ENCODE peak calls at places on chromosomes 13 and 19, in ten cellular contexts. R is heart left ventricle, B is adrenal gland, V is body of pancreas, U is ovary, C is breast epithelium, G is tibial nerve, I is gastrocnemius medialis, X is Peyer's patch, J is esophagus squamous epithelium. F is an unnamed sample.

GRCh38 chr19:42512743-42513304 is 15.5 kb downstream of the CEACAM1 start:
- DNase-seq in R (no peak), B (no peak), V (no peak), U (no peak), C (no peak), G (no peak), I (no peak), X (peak; percentile 40), J (no peak), F (no peak)

GRCh38 chr19:35251456-35251855 is 2.7 kb downstream of the LSR start:
- DNase-seq in R (peak; percentile 1), B (no peak), V (no peak), U (no peak), C (no peak), G (no peak), I (no peak), X (peak; percentile 13), J (no peak), F (peak; percentile 1)

GRCh38 chr13:22000191-22000590 is 329.3 kb downstream of the FGF9 start:
- DNase-seq in R (no peak), B (no peak), V (no peak), U (no peak), C (no peak), G (peak; percentile 1), I (no peak), X (no peak), J (no peak), F (no peak)

GRCh38 chr19:20482721-20483120 is 82.9 kb downstream of the ZNF737 start:
- DNase-seq in R (no peak), B (no peak), V (peak; percentile 12), U (no peak), C (no peak), G (no peak), I (no peak), X (no peak), J (no peak), F (no peak)

GRCh38 chr19:16417660-16418596 is 53.8 kb downstream of the EPS15L1 start:
- DNase-seq in R (peak; percentile 65), B (peak; percentile 64), V (peak; percentile 50), U (peak; percentile 77), C (peak; percentile 77), G (peak; percentile 76), I (peak; percentile 54), X (peak; percentile 83), J (no peak), F (peak; percentile 93)

GRCh38 chr13:22178878-22179277 is 508.0 kb downstream of the FGF9 start:
- DNase-seq in R (no peak), B (no peak), V (no peak), U (no peak), C (no peak), G (no peak), I (no peak), X (no peak), J (no peak), F (no peak)

GRCh38 chr19:12331211-12331941 is 2.1 kb downstream of the ZNF563 start:
- DNase-seq in R (peak; percentile 21), B (peak; percentile 45), V (no peak), U (no peak), C (no peak), G (no peak), I (no peak), X (peak; percentile 74), J (no peak), F (no peak)

GRCh38 chr13:93727301-93728141 is 500.9 kb downstream of the GPC6 start:
- DNase-seq in R (no peak), B (no peak), V (no peak), U (no peak), C (no peak), G (no peak), I (no peak), X (no peak), J (no peak), F (no peak)

GRCh38 chr13:99434258-99434788 is 66.9 kb upstream of the TM9SF2 start:
- DNase-seq in R (no peak), B (peak; percentile 15), V (no peak), U (no peak), C (no peak), G (no peak), I (no peak), X (peak; percentile 74), J (no peak), F (no peak)

GRCh38 chr13:45691251-45691650 is 10.9 kb upstream of the CBY2 start:
- DNase-seq in R (no peak), B (no peak), V (no peak), U (no peak), C (no peak), G (no peak), I (no peak), X (no peak), J (no peak), F (no peak)

GRCh38 chr13:99542788-99543406 is 41.6 kb downstream of the TM9SF2 start:
- DNase-seq in R (no peak), B (peak; percentile 20), V (no peak), U (no peak), C (no peak), G (no peak), I (no peak), X (peak; percentile 73), J (peak; percentile 4), F (no peak)

GRCh38 chr13:33205804-33206221 is 79.7 kb downstream of the STARD13 start:
- DNase-seq in R (peak; percentile 41), B (peak; percentile 56), V (peak; percentile 55), U (no peak), C (no peak), G (no peak), I (no peak), X (no peak), J (no peak), F (no peak)

GRCh38 chr19:4057913-4058695 is 8.6 kb downstream of the ZBTB7A start:
- DNase-seq in R (peak; percentile 86), B (peak; percentile 97), V (peak; percentile 83), U (peak; percentile 93), C (peak; percentile 79), G (peak; percentile 87), I (peak; percentile 95), X (no peak), J (no peak), F (peak; percentile 98)

DNA sequence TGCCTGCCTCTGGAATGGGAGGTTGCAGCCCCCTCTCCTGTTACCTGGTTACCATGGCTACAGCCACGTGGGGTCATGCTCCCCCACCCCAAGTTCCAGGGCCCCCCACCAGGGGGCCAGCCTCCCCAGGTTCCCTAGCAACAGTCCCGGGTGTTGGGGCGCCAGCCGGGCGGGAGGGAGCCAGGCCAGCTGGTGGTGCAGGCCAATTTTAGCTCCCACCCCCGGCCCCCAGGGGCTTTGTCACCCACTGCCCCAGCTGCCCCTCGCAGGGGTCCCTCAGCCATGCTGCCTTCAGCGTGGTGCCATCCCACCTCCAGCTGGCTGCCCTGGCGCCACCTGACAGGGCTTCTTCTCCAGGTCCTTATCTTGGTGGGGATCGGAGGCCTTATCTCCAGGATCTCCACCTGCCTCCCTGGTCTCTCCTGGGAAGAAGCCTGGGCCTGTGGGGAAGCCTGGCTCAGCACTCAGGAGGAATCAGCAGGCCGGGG is 3.0 kb downstream of the MARK4 start:
- DNase-seq in R (no peak), B (no peak), V (no peak), U (no peak), C (no peak), G (no peak), I (no peak), X (no peak), J (no peak), F (no peak)
- TF ChIP-seq CTCF in R (no peak), B (no peak), V (no peak), U (no peak), C (no peak), G (no peak), I (no peak), X (no peak), J (no peak), F (no peak)

GRCh38 chr19:40798997-40799557 is at the start of gene EGLN2:
- DNase-seq in R (no peak), B (no peak), V (no peak), U (no peak), C (no peak), G (no peak), I (no peak), X (no peak), J (no peak), F (no peak)
- TF ChIP-seq POLR2A in R (no peak), B (peak; percentile 43), V (peak; percentile 46), U (peak; percentile 61), C (no peak), G (peak; percentile 59), I (peak; percentile 86), X (peak; percentile 44), J (no peak), F (peak; percentile 31)

DNA sequence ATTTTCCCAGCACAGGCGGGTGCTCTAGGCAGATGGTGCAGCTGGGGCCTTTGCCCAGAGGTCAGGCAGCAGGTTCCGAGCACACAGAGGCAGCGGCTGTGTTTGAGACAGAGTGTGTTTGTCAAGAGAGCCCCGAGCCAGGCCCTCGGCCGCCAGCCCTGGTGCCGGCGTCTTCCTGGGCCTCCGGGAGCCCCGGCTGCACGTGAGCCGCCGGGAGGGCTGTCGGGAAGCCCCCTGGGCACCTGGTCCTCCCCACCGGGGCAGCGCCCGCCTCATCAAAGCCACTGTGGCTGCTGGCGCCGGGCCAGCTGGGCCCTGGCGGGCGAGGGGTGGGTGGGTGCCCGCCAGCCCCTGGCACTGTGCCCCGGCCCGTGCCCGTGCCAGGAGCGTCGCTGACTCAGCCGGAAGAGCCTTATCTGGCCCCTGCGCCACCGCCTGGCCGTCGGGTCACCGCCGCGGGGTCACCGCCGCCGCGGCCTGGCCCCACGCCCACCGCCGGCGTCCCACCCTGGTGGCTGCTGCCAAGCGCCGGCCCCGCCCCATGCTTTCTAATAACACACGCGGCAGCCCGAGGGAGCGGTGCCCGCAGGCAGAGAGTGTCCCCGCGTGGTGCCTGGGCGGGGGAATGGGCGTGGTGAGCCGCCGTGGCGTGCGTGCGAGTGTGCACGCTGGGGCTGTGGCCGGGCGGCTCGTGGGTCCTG is 14.9 kb downstream of the ARID3A start:
- DNase-seq in R (peak; percentile 68), B (peak; percentile 90), V (peak; percentile 91), U (peak; percentile 47), C (peak; percentile 72), G (peak; percentile 55), I (peak; percentile 48), X (peak; percentile 67), J (no peak), F (peak; percentile 76)
- H3K4me3 ChIP-seq in R (no peak overlapping the region), B (no peak overlapping the region), V (no peak overlapping the region), U (no peak overlapping the region), C (peak overlapping the region; percentile 52), G (peak overlapping the region; percentile 32), I (peak overlapping the region; percentile 50), X (peak overlapping the region; percentile 50), J (peak overlapping the region; percentile 48), F (no peak overlapping the region)

GRCh38 chr13:86085890-86086289 is 286.7 kb upstream of the SLITRK6 start:
- DNase-seq in R (no peak), B (no peak), V (no peak), U (no peak), C (no peak), G (no peak), I (no peak), X (no peak), J (no peak), F (no peak)
- TF ChIP-seq CTCF in R (no peak), B (peak; percentile 10), V (no peak), U (no peak), C (no peak), G (no peak), I (no peak), X (no peak), J (no peak), F (no peak)

GRCh38 chr19:506404-507285 is 652 bp upstream of the TPGS1 start:
- DNase-seq in R (peak; percentile 99), B (peak; percentile 100), V (peak; percentile 100), U (peak; percentile 99), C (peak; percentile 84), G (peak; percentile 99), I (peak; percentile 99), X (peak; percentile 96), J (peak; percentile 96), F (peak; percentile 99)
- TF ChIP-seq POLR2A in R (no peak), B (no peak), V (peak; percentile 57), U (peak; percentile 41), C (no peak), G (peak; percentile 18), I (no peak), X (no peak), J (no peak), F (no peak)

F was measured in lower leg skin.